ENCODE peak calls at places on chromosomes 4 and X, in seven cellular contexts. R is nephron progenitor cell, A is Caco-2, T is GM20000, Y is coronary artery, L is endothelial cell, B is K562. G is an unnamed sample.

GRCh38 chr4:7003879-7004240 is 39.3 kb upstream of the TADA2B start:
- DNase-seq in R (no peak), A (no peak), T (no peak), Y (no peak), L (no peak), B (no peak), G (no peak)

GRCh38 chr4:121861427-121861826 is 8.8 kb downstream of the BBS7 start:
- DNase-seq in R (no peak), A (no peak), T (no peak), Y (no peak), L (no peak), B (no peak), G (no peak)

GRCh38 chrX:22689290-22689689 is 310.5 kb upstream of the DDX53 start:
- DNase-seq in R (no peak), A (no peak), T (no peak), Y (no peak), L (no peak), B (no peak), G (no peak)

GRCh38 chr4:121898150-121898549 is 27.9 kb upstream of the BBS7 start:
- DNase-seq in R (no peak), A (no peak), T (no peak), Y (no peak), L (no peak), B (peak), G (no peak)

GRCh38 chr4:70858454-70858853 is 18.8 kb upstream of the GRSF1 start:
- DNase-seq in R (no peak), A (no peak), T (no peak), Y (no peak), L (no peak), B (no peak), G (no peak)

GRCh38 chr4:22504931-22505330 is 10.9 kb downstream of the ADGRA3 start:
- DNase-seq in R (no peak), A (no peak), T (no peak), Y (no peak), L (no peak), B (no peak), G (no peak)

GRCh38 chrX:129842510-129843208 is 1.0 kb downstream of the ZDHHC9 start:
- DNase-seq in R (no peak), A (peak), T (no peak), Y (no peak), L (peak), B (peak), G (no peak)

GRCh38 chrX:30060718-30061117 is 154.6 kb upstream of the MAGEB2 start:
- DNase-seq in R (peak), A (peak), T (no peak), Y (no peak), L (peak), B (no peak), G (no peak)

GRCh38 chr4:140095694-140096482 is 58.1 kb downstream of the MAML3 start:
- DNase-seq in R (no peak), A (no peak), T (no peak), Y (no peak), L (no peak), B (peak), G (peak)

GRCh38 chr4:108058685-108059440 is 69.2 kb downstream of the HADH start:
- DNase-seq in R (no peak), A (peak), T (no peak), Y (no peak), L (no peak), B (no peak), G (no peak)

GRCh38 chrX:40864972-40865371 is 129.6 kb upstream of the MED14 start:
- DNase-seq in R (no peak), A (no peak), T (no peak), Y (no peak), L (no peak), B (no peak), G (no peak)

GRCh38 chrX:12819231-12819630 is 28.0 kb downstream of the PRPS2 start:
- DNase-seq in R (no peak), A (no peak), T (no peak), Y (no peak), L (no peak), B (no peak), G (no peak)

GRCh38 chr4:114052227-114052626 is 72.8 kb upstream of the ARSJ start:
- DNase-seq in R (no peak), A (no peak), T (no peak), Y (no peak), L (no peak), B (no peak), G (no peak)

GRCh38 chrX:1486749-1487361 is 34.1 kb upstream of the ASMTL start:
- DNase-seq in R (no peak), A (no peak), T (no peak), Y (peak), L (no peak), B (no peak), G (no peak)

GRCh38 chrX:13046035-13046851 is 1.8 kb upstream of the FAM9C start:
- DNase-seq in R (no peak), A (no peak), T (no peak), Y (no peak), L (no peak), B (no peak), G (peak)

GRCh38 chr4:84597450-84597849 is 14.5 kb downstream of the CDS1 start:
- DNase-seq in R (no peak), A (no peak), T (no peak), Y (no peak), L (no peak), B (peak), G (no peak)

GRCh38 chr4:70511365-70511764 is 7.0 kb upstream of the AMTN start:
- DNase-seq in R (no peak), A (no peak), T (no peak), Y (no peak), L (no peak), B (no peak), G (no peak)

GRCh38 chr4:150126880-150127236 is 48.6 kb downstream of the DCLK2 start:
- DNase-seq in R (no peak), A (no peak), T (peak), Y (no peak), L (no peak), B (no peak), G (peak)

DNA sequence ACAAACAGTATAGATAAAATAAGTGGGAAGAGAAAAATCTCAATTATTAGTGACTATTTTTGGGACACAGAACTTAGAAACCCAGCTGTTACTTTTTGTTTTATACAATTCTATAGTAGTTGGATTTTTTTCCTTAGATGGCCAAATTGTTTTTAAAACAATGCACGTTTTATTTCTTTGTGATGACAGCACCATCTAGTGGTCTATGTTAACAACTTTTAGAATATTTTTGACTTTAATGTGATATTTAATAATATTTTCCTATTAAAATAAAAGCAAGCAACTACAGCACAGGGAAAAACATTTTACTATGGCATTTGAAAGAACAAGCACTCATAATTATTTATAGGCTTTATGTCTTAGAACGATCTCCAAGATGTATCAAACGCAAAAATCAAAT is 5.6 kb upstream of the SMIM31 start:
- DNase-seq in R (no peak), A (no peak), T (peak), Y (no peak), L (no peak), B (peak), G (peak)
- TF ChIP-seq CTCF in R (peak), A (peak), T (no peak), Y (no peak), L (peak), B (peak), G (peak)

GRCh38 chr4:157127571-157127970 is 51.6 kb downstream of the GLRB start:
- DNase-seq in R (no peak), A (no peak), T (no peak), Y (no peak), L (no peak), B (no peak), G (no peak)

GRCh38 chr4:157128395-157128794 is 52.4 kb downstream of the GLRB start:
- DNase-seq in R (no peak), A (peak), T (no peak), Y (no peak), L (no peak), B (no peak), G (no peak)
- TF ChIP-seq CTCF in R (no peak), A (peak), T (no peak), Y (no peak), L (no peak), B (no peak), G (no peak)

DNA sequence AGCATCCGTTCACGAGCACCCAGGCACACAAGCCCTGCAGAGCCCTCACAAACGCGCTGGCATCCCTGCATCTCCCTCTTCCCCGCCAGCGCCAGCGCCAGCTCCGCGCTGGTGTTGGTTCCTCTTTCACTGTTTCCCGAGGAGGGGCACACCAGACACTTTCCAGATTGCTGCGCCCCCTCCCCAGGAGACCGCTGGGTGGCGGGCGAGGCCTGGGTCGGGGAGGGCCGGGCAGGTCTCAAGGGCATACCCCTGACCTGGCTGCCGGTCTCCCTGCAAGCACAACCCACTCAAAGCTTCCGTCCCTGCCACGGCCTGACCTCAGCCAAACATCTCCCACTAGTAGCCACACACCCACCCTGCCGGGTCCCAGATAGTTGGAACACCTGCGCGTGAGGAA is 2.2 kb upstream of the NKX1-1 start:
- DNase-seq in R (no peak), A (no peak), T (peak), Y (peak), L (peak), B (no peak), G (peak)
- TF ChIP-seq CTCF in R (no peak), A (no peak), T (no peak), Y (no peak), L (no peak), B (peak), G (no peak)

DNA sequence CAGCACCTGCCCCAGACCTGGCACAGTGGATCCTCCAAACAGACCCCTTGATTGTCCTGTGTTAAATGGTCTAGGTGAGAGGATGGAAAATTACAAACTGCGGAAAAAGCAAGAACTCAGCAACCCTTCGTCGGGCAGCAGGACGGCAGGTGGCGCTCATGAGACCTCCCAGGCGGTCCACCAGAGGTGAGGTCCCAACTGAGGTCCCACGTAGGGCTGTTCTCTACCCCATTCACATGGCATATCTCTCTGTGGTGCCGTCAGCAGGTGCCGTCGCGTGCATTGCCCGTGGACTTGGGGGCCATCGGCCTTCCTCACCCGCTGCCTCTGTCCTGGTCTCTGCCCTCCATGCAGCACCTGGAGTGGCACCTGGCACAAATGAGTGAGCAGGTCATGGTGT is 88.2 kb downstream of the CRMP1 start:
- DNase-seq in R (no peak), A (no peak), T (no peak), Y (no peak), L (no peak), B (peak), G (no peak)
- TF ChIP-seq CTCF in R (no peak), A (no peak), T (no peak), Y (no peak), L (no peak), B (peak), G (peak)

GRCh38 chrX:49164589-49165360 is 2.2 kb downstream of the MAGIX start:
- DNase-seq in R (no peak), A (no peak), T (no peak), Y (no peak), L (no peak), B (no peak), G (peak)
- TF ChIP-seq CTCF in R (no peak), A (no peak), T (no peak), Y (no peak), L (no peak), B (no peak), G (no peak)

GRCh38 chrX:101369687-101370086 is 16.3 kb downstream of the BTK start:
- DNase-seq in R (no peak), A (no peak), T (no peak), Y (no peak), L (no peak), B (no peak), G (no peak)
- TF ChIP-seq CTCF in R (no peak), A (no peak), T (no peak), Y (no peak), L (no peak), B (no peak), G (no peak)

GRCh38 chr4:115780835-115781234 is 667.4 kb upstream of the NDST4 start:
- DNase-seq in R (no peak), A (no peak), T (no peak), Y (no peak), L (no peak), B (no peak), G (no peak)

GRCh38 chr4:115781528-115782146 is 668.2 kb upstream of the NDST4 start:
- DNase-seq in R (no peak), A (no peak), T (no peak), Y (no peak), L (no peak), B (no peak), G (no peak)

DNA sequence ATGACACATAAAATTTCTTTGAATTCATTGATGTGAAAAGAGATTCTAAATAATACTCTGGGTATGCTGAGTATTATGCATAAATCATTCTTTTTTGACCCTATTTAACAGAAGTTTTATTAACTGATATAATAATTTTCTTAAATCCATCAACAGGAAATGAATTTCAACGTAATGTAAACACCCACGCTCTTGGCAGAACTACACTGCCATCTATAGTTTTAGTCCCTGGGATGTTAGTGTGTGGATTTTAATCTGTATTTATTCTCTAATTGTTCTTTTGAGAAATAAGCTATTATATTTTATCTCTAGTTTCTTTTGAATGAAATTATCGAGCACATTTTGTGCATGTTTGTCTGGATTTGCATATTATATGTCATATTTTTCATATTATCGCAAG is 666.8 kb upstream of the NDST4 start:
- DNase-seq in R (no peak), A (no peak), T (no peak), Y (no peak), L (no peak), B (no peak), G (no peak)
- TF ChIP-seq CTCF in R (no peak), A (no peak), T (no peak), Y (no peak), L (no peak), B (no peak), G (no peak)

DNA sequence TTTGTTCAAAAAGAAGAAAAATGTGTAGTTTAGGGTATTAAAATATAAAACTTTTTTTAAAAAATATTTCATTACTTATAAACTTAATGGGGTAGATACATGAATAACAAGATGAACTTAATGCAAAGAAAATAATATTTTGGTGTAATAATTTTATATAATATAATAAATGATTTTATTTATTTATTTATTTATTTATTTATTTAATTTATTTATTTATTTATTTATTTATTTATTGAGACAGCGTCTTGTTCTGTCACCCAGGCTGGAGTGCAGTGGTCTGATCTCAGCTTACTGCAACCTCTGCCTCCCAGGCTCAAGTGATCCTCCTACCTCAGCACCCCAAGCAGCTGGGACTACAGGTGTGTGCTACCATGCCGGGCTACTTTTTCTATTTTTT is 20.8 kb upstream of the TEX13C start:
- DNase-seq in R (no peak), A (no peak), T (no peak), Y (no peak), L (no peak), B (no peak), G (no peak)
- TF ChIP-seq CTCF in R (no peak), A (no peak), T (no peak), Y (no peak), L (no peak), B (no peak), G (no peak)

DNA sequence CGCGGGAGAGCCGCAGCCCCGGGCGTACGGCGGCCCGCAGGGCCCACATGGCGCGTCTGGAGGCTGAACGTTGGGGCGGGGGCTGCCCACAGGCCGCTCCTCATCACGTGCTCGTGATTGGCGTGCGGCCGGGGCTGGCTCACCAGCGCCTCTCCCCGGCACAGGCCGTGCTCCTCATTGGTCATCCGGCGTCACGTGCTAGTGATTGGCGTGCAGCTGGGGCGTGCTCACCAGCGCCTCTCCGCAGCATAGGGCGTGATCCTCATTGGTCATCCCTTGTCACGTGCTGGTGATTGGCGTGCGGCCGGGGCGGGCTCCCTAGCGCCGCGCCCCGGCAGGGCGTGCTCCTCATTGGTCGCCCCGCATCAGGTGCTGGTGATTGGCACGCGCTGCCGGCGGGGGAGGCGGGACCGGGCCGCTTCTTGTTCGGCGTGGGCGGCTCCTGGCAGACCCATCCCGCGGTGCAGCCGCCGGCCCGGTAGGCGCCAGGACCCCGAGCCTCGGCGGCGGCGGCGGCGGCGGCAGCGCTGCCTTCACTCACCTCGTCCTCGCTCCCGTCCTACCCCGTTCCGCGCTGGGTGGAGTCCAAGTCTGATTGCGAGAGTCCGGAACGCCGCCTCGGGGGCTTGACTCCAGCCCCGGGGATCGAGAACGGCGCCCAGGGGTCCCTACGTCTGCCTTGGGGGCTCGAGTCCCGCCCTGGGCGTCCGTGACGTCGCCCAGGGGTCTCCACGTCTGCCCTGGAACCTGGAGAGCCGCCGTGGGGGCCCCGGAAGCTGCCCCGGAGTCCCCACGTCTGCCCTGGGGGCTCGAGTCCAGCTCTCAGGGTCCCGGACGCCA is at the start of gene GTPBP6:
- DNase-seq in R (peak), A (peak), T (peak), Y (peak), L (peak), B (peak), G (peak)
- TF ChIP-seq CTCF in R (no peak), A (no peak), T (no peak), Y (no peak), L (no peak), B (peak), G (peak)

GRCh38 chr4:65943076-65943475 is 272.8 kb upstream of the EPHA5 start:
- DNase-seq in R (no peak), A (peak), T (no peak), Y (no peak), L (peak), B (no peak), G (no peak)
- TF ChIP-seq CTCF in R (no peak), A (no peak), T (no peak), Y (no peak), L (no peak), B (no peak), G (no peak)

G was measured in GM13977.